ENCODE peak calls at places on chromosomes 5 and 9, in four cellular contexts. K is GM12865, P is AG04450, I is dorsolateral prefrontal cortex. E is an unnamed sample.

GRCh38 chr9:99822596-99823391 is 1.1 kb downstream of the NR4A3 start:
- DNase-seq in P (no peak), K (peak; percentile 49), I (no peak), E (no peak)

GRCh38 chr9:113538646-113539430 is 75.3 kb downstream of the RGS3 start:
- DNase-seq in P (no peak), I (no peak), K (no peak), E (no peak)

GRCh38 chr9:128919409-128919808 is 1.4 kb upstream of the PHYHD1 start:
- DNase-seq in P (no peak), K (no peak), I (no peak), E (no peak)

GRCh38 chr9:127351182-127352166 is 45.5 kb upstream of the SLC2A8 start:
- DNase-seq in I (no peak), K (no peak), P (no peak), E (no peak)

GRCh38 chr5:136162001-136162400 is 29.4 kb downstream of the SMAD5 start:
- DNase-seq in P (no peak), K (no peak), I (no peak), E (peak; percentile 38)

GRCh38 chr5:161804263-161804662 is 43.7 kb upstream of the GABRA1 start:
- DNase-seq in I (no peak), K (no peak), P (no peak), E (no peak)

GRCh38 chr5:116848974-116849586 is 274.5 kb upstream of the SEMA6A start:
- DNase-seq in P (no peak), I (no peak), K (no peak), E (no peak)

GRCh38 chr9:5111696-5112095 is 73.7 kb downstream of the INSL6 start:
- DNase-seq in P (no peak), I (no peak), K (no peak), E (no peak)

GRCh38 chr9:120735009-120735408 is 20.7 kb upstream of the MEGF9 start:
- DNase-seq in K (no peak), P (no peak), I (no peak), E (no peak)

GRCh38 chr5:180090769-180091546 is 19.4 kb upstream of the RNF130 start:
- DNase-seq in P (no peak), I (peak; percentile 56), K (no peak), E (peak; percentile 15)

GRCh38 chr5:76610196-76610595 is 13.0 kb downstream of the F2RL2 start:
- DNase-seq in I (no peak), K (no peak), P (no peak), E (no peak)

GRCh38 chr5:76608833-76609232 is 14.4 kb downstream of the F2RL2 start:
- DNase-seq in I (no peak), P (peak; percentile 79), K (peak; percentile 23), E (no peak)

GRCh38 chr5:76604838-76605237 is 18.4 kb downstream of the F2RL2 start:
- DNase-seq in P (no peak), I (no peak), K (no peak), E (no peak)

GRCh38 chr5:76606665-76607064 is 16.5 kb downstream of the F2RL2 start:
- DNase-seq in I (no peak), P (no peak), K (no peak), E (no peak)

DNA sequence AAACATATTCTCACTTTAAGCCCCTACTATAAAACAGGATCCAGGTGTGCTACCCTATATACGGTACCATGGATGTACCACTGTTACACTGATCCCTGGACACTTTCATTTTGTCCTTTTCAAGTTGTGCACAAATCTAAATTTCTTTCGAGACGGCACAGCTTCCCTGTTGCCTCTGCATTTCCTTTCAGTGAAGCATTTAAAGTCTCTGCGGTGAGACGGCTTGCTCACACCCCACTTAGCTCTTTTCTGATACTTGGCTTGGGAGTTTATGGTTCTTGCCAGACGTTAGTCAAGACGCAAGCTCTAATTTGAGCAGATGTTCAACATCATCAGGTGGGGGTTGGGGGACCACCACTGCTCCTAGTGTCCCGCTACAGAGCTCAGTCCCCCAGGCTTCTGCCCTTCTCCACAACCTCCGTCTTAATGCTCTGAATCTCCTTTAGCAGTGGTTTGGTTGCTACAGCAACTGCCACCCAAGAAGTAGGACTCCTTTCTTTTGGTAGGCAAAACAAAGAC is 15.8 kb downstream of the F2RL2 start:
- DNase-seq in P (no peak), K (no peak), I (no peak), E (no peak)
- H3K4me3 ChIP-seq in P (peak overlapping the region; percentile 12), K (no peak overlapping the region), I (peak overlapping the region; percentile 35), E (no peak overlapping the region)

GRCh38 chr5:141349917-141350619 is at the start of gene PCDHGB1:
- DNase-seq in P (no peak), K (peak; percentile 73), I (no peak), E (no peak)
- TF ChIP-seq CTCF in P (peak; percentile 54), K (peak; percentile 55), I (peak; percentile 18), E (peak; percentile 54)

DNA sequence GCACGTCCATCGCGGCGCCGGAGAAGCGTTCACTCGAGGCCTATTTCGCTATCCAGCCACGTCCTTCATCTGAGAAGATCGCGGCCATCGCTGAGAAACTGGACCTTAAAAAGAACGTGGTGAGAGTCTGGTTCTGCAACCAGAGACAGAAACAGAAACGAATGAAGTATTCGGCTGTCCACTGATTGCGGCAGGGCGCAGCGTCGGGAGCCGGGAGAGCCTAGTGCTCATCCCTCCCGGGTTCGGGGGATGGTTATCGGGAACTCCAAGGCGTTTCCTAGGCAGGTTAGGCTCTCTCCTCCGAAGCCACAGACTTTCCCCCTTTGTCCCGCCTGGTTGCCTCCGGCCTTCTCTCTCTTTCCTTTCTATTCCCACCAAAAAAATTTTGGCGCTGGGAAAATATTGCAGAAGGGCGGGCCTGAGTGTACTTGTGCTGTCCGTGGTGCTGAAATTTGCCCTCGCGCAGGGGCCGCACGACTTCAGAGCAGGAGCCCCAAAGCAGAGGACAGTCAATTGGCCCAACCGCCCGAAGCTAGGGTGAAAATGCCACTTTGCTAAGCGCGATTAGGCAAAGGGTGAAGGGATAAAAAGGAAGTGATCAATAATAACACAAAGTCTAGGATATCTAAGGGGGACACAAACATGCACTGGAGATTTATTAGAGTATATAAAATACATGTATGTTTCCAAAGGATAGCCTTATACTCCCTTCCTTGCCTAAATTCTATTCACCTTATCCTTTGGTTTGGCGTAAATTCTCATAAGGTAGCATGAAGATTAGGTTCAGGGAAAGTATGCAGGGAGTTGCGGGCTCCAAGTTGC is 1.8 kb downstream of the POU4F3 start:
- DNase-seq in P (peak; percentile 10), I (no peak), K (peak; percentile 47), E (no peak)
- H3K4me3 ChIP-seq in P (peak overlapping the region; percentile 25), I (peak overlapping the region; percentile 40), K (no peak overlapping the region), E (no peak overlapping the region)

DNA sequence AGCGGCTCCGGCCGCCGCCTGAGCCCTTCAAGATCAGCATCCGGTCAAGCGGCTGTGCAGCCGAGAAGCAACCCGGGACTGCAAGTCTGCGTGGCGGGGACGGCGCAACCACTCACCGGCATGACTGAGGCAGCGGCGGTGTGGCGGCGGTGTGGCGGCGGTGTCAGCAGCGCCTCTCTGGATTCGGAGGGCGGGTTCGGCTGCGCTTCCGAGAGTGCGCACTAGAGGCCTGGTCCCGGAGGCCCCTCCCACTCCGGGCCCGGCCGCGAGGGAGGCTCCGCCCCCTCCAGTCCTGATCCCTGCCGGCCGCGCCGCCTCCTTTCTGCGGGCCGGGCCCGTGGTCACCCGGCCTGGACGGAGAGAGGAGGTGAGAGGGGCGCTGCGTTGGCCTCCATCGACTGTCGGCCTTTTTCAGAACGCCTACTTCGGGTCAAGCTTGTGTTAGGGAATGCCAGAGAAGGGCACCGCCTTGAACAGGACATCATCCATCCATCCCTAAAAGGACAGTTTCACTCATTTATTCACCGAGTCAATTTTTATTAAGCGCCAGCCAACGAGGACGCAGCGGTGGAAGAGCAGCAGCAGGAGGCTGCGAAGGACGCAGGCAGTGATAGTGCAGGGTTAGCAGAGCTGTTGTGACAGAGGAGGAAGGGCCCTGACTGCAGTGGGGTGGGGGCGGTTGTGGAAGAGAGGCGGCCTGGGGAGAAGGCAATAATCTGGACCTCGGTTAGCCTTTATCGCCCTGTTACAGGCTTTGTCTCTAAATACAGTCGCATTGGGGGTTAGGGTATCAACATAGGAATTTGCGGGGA is at the start of gene ATOX1:
- DNase-seq in K (peak; percentile 94), I (peak; percentile 91), P (peak; percentile 62), E (no peak)
- TF ChIP-seq CTCF in K (no peak), I (no peak), P (no peak), E (peak; percentile 2)

DNA sequence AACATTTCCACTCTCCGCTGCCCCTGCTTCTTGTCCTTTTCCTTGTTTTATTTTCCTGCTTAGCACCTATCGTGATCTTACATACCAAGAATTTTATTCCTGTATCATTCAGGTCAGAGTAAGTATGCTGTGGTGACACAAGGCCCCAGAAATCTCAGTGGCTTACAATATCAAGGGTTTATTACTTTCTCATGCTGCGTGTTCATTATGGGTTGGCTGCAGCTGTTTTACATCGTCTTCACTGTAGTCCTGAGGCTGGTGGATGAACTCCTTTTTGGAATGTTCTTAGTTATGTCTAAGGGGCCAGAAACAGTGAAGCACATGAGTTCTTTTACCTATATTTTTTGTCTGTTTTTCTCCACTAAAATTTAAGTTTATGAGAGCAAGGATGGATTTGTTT is 51.2 kb downstream of the FCHO2 start:
- DNase-seq in P (no peak), I (no peak), K (no peak), E (no peak)
- H3K4me3 ChIP-seq in P (no peak overlapping the region), I (no peak overlapping the region), K (no peak overlapping the region), E (no peak overlapping the region)

GRCh38 chr5:141762316-141762715 is 80.3 kb upstream of the ARAP3 start:
- DNase-seq in K (no peak), I (no peak), P (no peak), E (no peak)

GRCh38 chr5:141760753-141761152 is 78.7 kb upstream of the ARAP3 start:
- DNase-seq in P (no peak), I (no peak), K (no peak), E (no peak)

GRCh38 chr5:141763526-141763925 is 81.5 kb upstream of the ARAP3 start:
- DNase-seq in P (no peak), K (no peak), I (no peak), E (no peak)

GRCh38 chr5:141760193-141760592 is 78.2 kb upstream of the ARAP3 start:
- DNase-seq in P (no peak), I (no peak), K (no peak), E (no peak)

DNA sequence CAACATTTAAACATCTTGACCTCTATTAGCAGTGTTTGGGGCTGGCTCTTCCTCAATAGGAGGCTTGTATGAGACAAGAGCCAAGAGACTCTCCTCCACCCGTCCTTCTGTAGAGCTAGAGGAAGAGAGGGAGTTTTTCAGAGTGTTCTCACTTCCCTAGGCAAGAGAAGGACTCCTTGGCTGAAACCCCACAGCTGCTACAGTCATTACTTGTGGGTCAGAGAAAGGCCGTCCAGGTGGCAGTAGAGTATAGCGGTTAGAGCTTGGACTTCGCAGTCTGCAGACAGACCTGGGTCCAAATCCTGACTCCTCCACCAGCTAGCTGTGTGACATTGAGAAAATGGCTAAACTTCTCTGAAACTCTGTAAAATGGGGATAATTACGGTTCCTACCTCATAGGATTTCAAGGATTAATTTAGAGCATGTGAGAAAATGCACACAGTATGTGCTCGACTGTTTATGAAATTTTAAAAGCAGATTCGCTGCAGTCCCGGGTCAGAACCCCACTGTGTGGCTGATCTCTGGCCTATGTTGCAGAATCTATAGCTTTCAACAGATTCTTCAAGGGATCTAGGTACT is 80.8 kb upstream of the ARAP3 start:
- DNase-seq in I (no peak), K (peak; percentile 47), P (no peak), E (no peak)
- TF ChIP-seq CTCF in I (no peak), K (no peak), P (no peak), E (peak; percentile 16)

E was measured in epithelial cell of proximal tubule.